ENCODE peak calls at places on chromosome 4, in four cellular contexts. R is prostate gland; Y is naive thymus-derived CD4-positive, alpha-beta T cell; X is transverse colon. I is an unnamed sample.

GRCh38 chr4:6062133-6062532 is 43.9 kb upstream of the C4orf50 start:
- DNase-seq in R (no peak), Y (no peak), X (no peak), I (no peak)

GRCh38 chr4:162343967-162344366 is 180.2 kb upstream of the FSTL5 start:
- DNase-seq in Y (no peak), R (no peak), X (no peak), I (no peak)

GRCh38 chr4:88188738-88189417 is 30.4 kb upstream of the ABCG2 start:
- DNase-seq in X (no peak), Y (no peak), R (no peak), I (no peak)

GRCh38 chr4:183404016-183404415 is 40.4 kb upstream of the CDKN2AIP start:
- DNase-seq in Y (no peak), R (no peak), X (no peak), I (no peak)

GRCh38 chr4:10982305-10982704 is 297.7 kb upstream of the CLNK start:
- DNase-seq in X (no peak), R (no peak), Y (no peak), I (no peak)

GRCh38 chr4:24067781-24068193 is 177.9 kb upstream of the PPARGC1A start:
- DNase-seq in Y (no peak), R (no peak), X (no peak), I (no peak)

GRCh38 chr4:65983062-65983461 is 312.8 kb upstream of the EPHA5 start:
- DNase-seq in X (no peak), R (no peak), Y (no peak), I (no peak)

GRCh38 chr4:173591760-173592159 is 61.7 kb upstream of the HAND2 start:
- DNase-seq in Y (no peak), R (no peak), X (no peak), I (no peak)

GRCh38 chr4:96753216-96753615 is 913.3 kb downstream of the PDHA2 start:
- DNase-seq in Y (no peak), X (no peak), R (no peak), I (no peak)

GRCh38 chr4:85681194-85681803 is 206.3 kb downstream of the ARHGAP24 start:
- DNase-seq in R (no peak), X (peak; percentile 19), Y (no peak), I (no peak)

GRCh38 chr4:15714616-15715015 is 11.8 kb downstream of the BST1 start:
- DNase-seq in X (no peak), Y (no peak), R (no peak), I (no peak)

GRCh38 chr4:138162259-138162658 is 79.9 kb downstream of the SLC7A11 start:
- DNase-seq in Y (no peak), X (no peak), R (no peak), I (no peak)

GRCh38 chr4:69054578-69055200 is 41.6 kb upstream of the UGT2B7 start:
- DNase-seq in X (no peak), Y (no peak), R (no peak), I (no peak)

GRCh38 chr4:95910749-95911148 is 70.9 kb downstream of the PDHA2 start:
- DNase-seq in Y (no peak), X (no peak), R (no peak), I (no peak)

GRCh38 chr4:37715889-37716402 is 29.8 kb upstream of the RELL1 start:
- DNase-seq in X (peak; percentile 82), R (no peak), Y (no peak), I (no peak)

GRCh38 chr4:184279496-184280082 is 61.9 kb upstream of the ENPP6 start:
- DNase-seq in R (peak; percentile 1), X (no peak), Y (no peak), I (no peak)

GRCh38 chr4:153427363-153428071 is 38.6 kb upstream of the TMEM131L start:
- DNase-seq in X (no peak), Y (no peak), R (no peak), I (no peak)

GRCh38 chr4:140268441-140268840 is 105.0 kb upstream of the SCOC start:
- DNase-seq in X (no peak), Y (no peak), R (no peak), I (no peak)
- H3K4me1 ChIP-seq in X (no peaks in the 10 kb centered on the region), Y (no peaks in the 10 kb centered on the region), R (no peaks in the 10 kb centered on the region), I (no peaks in the 10 kb centered on the region)

GRCh38 chr4:113504422-113504821 is 257.1 kb downstream of the CAMK2D start:
- DNase-seq in Y (no peak), X (no peak), R (no peak), I (no peak)

GRCh38 chr4:113502476-113502875 is 259.1 kb downstream of the CAMK2D start:
- DNase-seq in X (no peak), Y (no peak), R (no peak), I (no peak)

GRCh38 chr4:113505057-113505456 is 256.5 kb downstream of the CAMK2D start:
- DNase-seq in Y (no peak), R (no peak), X (no peak), I (no peak)

GRCh38 chr4:113503691-113504090 is 257.8 kb downstream of the CAMK2D start:
- DNase-seq in Y (no peak), X (no peak), R (no peak), I (no peak)

DNA sequence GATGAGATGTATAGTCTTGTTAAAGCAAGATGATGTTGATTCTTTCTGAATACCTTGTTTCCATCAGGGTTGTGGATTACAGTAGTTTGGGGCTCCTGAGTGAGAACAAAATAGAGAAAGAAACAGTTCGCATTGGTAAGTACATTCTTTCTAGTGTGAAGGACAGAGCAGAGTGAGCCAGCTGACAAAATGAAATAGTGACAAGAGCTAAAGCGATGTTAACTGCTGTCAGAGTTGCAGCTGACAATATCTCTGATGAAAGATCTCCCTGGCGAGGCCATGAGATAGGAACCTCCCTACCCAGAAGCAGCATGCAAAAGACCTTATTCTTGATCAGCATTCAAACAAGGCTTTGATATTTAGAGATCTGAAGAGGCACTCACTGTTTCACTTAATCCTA is 258.7 kb downstream of the CAMK2D start:
- DNase-seq in Y (no peak), R (no peak), X (no peak), I (no peak)
- H3K36me3 ChIP-seq in Y (no peaks in the 10 kb centered on the region), R (no peaks in the 10 kb centered on the region), X (peaks cover 10% of the 10 kb centered on the region), I (peaks cover 31% of the 10 kb centered on the region)

GRCh38 chr4:4227510-4228355 is 1.0 kb upstream of the OTOP1 start:
- DNase-seq in R (no peak), Y (no peak), X (no peak), I (no peak)

GRCh38 chr4:4225915-4226605 is 669 bp downstream of the OTOP1 start:
- DNase-seq in R (no peak), X (no peak), Y (no peak), I (no peak)

GRCh38 chr4:4226606-4227438 is at the start of gene OTOP1:
- DNase-seq in X (no peak), R (no peak), Y (no peak), I (no peak)

GRCh38 chr4:4233610-4234009 is 6.9 kb upstream of the OTOP1 start:
- DNase-seq in Y (no peak), X (no peak), R (no peak), I (no peak)

DNA sequence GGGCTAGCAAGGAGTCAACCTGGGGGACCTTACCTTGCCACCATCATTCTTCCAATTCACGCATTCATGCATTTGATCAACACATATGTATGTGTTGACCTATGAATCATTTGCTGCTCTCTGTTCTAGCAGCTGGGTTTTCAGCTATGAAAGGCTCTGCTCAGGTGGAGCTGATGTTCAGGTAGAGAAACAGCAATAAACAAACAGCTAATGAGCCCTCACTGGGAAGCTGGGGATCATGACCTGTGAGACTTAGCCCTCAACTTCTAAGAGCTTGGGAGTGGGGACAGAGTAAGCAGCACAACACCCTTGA is 1.6 kb upstream of the OTOP1 start:
- DNase-seq in Y (no peak), R (no peak), X (no peak), I (no peak)
- H3K4me3 ChIP-seq in Y (no peak overlapping the region), R (no peak overlapping the region), X (no peak overlapping the region), I (no peak overlapping the region)

DNA sequence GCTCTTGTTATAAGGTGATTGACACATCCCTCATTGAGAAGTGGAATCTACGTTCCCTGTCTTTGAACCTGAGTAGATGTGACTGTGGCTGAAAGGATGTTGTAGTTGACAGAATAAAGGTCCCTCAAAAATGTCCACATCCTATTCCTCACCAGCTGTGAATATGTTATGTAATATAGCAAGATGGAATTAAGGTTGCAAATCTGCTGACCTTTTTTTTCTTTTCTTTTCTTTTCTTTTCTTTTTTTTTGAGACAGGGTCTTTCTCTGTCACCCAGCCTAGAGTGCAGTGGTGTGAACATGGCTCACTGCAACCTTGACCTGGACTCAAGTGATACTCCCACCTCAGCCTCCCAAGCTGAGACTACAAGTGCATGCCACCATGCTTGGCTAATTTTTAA is 7.2 kb upstream of the CCNG2 start:
- DNase-seq in Y (no peak), R (no peak), X (no peak), I (no peak)
- H3K4me1 ChIP-seq in Y (peaks cover 10% of the 10 kb centered on the region), R (peaks cover 15% of the 10 kb centered on the region), X (peaks cover 12% of the 10 kb centered on the region), I (peaks cover 55% of the 10 kb centered on the region)

GRCh38 chr4:87126056-87126455 is 94.4 kb downstream of the KLHL8 start:
- DNase-seq in X (no peak), Y (no peak), R (no peak), I (no peak)

GRCh38 chr4:87130985-87131753 is 89.2 kb downstream of the KLHL8 start:
- DNase-seq in Y (no peak), R (no peak), X (no peak), I (no peak)

GRCh38 chr4:87130482-87130881 is 89.9 kb downstream of the KLHL8 start:
- DNase-seq in R (no peak), Y (no peak), X (no peak), I (no peak)

GRCh38 chr4:87129681-87130080 is 90.7 kb downstream of the KLHL8 start:
- DNase-seq in Y (no peak), X (no peak), R (no peak), I (no peak)

DNA sequence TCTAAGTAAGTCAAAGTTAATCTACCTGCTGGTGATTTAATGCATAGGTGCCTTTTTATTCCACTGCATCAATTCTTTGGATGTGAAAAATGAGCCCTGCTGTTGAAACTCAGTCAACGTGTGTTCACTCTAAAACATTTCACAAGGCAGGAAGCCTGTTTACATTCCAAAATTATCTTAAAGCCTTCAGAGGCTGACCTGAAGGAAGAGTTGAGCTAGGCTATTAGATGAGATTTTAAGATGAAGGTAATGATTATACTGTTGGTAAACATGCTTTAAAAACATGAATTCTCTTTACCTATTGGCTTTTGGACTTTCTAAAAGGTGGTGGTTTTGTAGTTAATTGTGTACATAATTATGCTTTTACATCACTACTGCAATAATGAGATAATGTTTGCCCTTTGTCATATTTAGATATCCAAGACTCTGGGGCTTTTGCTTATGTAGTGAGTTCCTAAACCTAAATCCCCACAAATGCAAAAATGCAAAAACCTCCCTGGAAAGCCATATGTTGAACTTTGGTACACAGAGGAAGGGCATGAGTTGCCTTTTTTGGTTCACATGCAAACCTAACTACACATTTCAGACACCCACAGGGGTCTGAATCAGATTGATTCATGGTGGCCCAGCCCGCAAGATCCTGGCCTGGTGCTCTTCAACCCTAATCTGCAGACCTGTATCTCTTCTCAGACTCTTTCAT is 92.3 kb downstream of the KLHL8 start:
- DNase-seq in R (no peak), X (no peak), Y (no peak), I (no peak)
- H3K36me3 ChIP-seq in R (no peaks in the 10 kb centered on the region), X (peaks cover 65% of the 10 kb centered on the region), Y (peaks cover 5% of the 10 kb centered on the region), I (peaks cover 89% of the 10 kb centered on the region)